ENCODE peak calls at places on chromosomes 6 and 20, in four cellular contexts. Q is WERI-Rb-1, A is HepG2, W is uterus. R is an unnamed sample.

GRCh38 chr20:22496817-22497216 is 87.6 kb downstream of the FOXA2 start:
- DNase-seq in Q (no peak), A (no peak), W (no peak), R (no peak)

GRCh38 chr6:6379573-6379972 is 59.1 kb upstream of the F13A1 start:
- DNase-seq in Q (no peak), A (no peak), W (no peak), R (no peak)

GRCh38 chr20:44026932-44027685 is 112.5 kb downstream of the TOX2 start:
- DNase-seq in Q (no peak), A (no peak), W (no peak), R (no peak)

GRCh38 chr6:8914700-8915099 is 479.4 kb upstream of the SLC35B3 start:
- DNase-seq in Q (no peak), A (no peak), W (no peak), R (no peak)

GRCh38 chr20:24983896-24984295 is 8.7 kb downstream of the APMAP start:
- DNase-seq in Q (no peak), A (no peak), W (no peak), R (no peak)

GRCh38 chr6:148972481-148972880 is 225.7 kb downstream of the UST start:
- DNase-seq in Q (peak), A (peak), W (no peak), R (peak)

GRCh38 chr6:44096615-44097014 is 30.6 kb downstream of the MRPL14 start:
- DNase-seq in Q (peak), A (peak), W (peak), R (peak)

GRCh38 chr6:5995705-5996686 is 10.7 kb downstream of the NRN1 start:
- DNase-seq in Q (peak), A (peak), W (peak), R (peak)

GRCh38 chr6:83313880-83314279 is 117.0 kb downstream of the ME1 start:
- DNase-seq in Q (no peak), A (no peak), W (no peak), R (no peak)

GRCh38 chr6:44771647-44772415 is 384.3 kb downstream of the CDC5L start:
- DNase-seq in Q (no peak), A (no peak), W (no peak), R (no peak)

GRCh38 chr6:165308926-165309731 is at the start of gene C6orf118:
- DNase-seq in Q (peak), A (no peak), W (peak), R (peak)

GRCh38 chr20:1491281-1491840 is at the start of gene SIRPB2:
- DNase-seq in Q (no peak), A (no peak), W (no peak), R (no peak)

GRCh38 chr6:27478141-27478705 is 5.3 kb upstream of the ZNF184 start:
- DNase-seq in Q (no peak), A (no peak), W (no peak), R (peak)

GRCh38 chr20:3358676-3359340 is 48.7 kb downstream of the DNAAF9 start:
- DNase-seq in Q (no peak), A (peak), W (no peak), R (no peak)

GRCh38 chr20:53550590-53551187 is 43.0 kb downstream of the ZNF217 start:
- DNase-seq in Q (no peak), A (peak), W (no peak), R (no peak)

GRCh38 chr6:65402564-65402963 is 304.5 kb downstream of the EYS start:
- DNase-seq in Q (no peak), A (no peak), W (no peak), R (no peak)

GRCh38 chr20:4472906-4473305 is 248.8 kb upstream of the PRND start:
- DNase-seq in Q (no peak), A (no peak), W (no peak), R (no peak)

GRCh38 chr6:152206072-152206818 is 398.8 kb downstream of the ESR1 start:
- DNase-seq in Q (peak), A (peak), W (peak), R (peak)

GRCh38 chr6:25834950-25835349 is 3.1 kb upstream of the SLC17A1 start:
- DNase-seq in Q (no peak), A (no peak), W (no peak), R (no peak)

GRCh38 chr6:5260111-5260620 is 584 bp downstream of the LYRM4 start:
- DNase-seq in Q (peak), A (peak), W (no peak), R (peak)

GRCh38 chr6:31725502-31726350 is 2.6 kb downstream of the MPIG6B start:
- DNase-seq in Q (no peak), A (no peak), W (no peak), R (no peak)

GRCh38 chr20:5510446-5510845 is 193.7 kb upstream of the PROKR2 start:
- DNase-seq in Q (no peak), A (no peak), W (no peak), R (peak)

GRCh38 chr20:38428800-38429199 is 6.3 kb downstream of the SNHG17 start:
- DNase-seq in Q (no peak), A (no peak), W (no peak), R (no peak)

GRCh38 chr20:41174782-41175181 is 37.4 kb downstream of the PLCG1 start:
- DNase-seq in Q (peak), A (no peak), W (peak), R (peak)

GRCh38 chr20:3889489-3890409 is 562 bp downstream of the PANK2 start:
- DNase-seq in Q (peak), A (peak), W (peak), R (peak)

GRCh38 chr6:87628881-87629280 is 38.9 kb downstream of the ORC3 start:
- DNase-seq in Q (no peak), A (no peak), W (no peak), R (no peak)

GRCh38 chr6:87618531-87618930 is 28.6 kb downstream of the ORC3 start:
- DNase-seq in Q (no peak), A (no peak), W (no peak), R (no peak)

GRCh38 chr6:87628424-87628823 is 38.5 kb downstream of the ORC3 start:
- DNase-seq in Q (no peak), A (no peak), W (no peak), R (no peak)

GRCh38 chr6:87617405-87617804 is 27.5 kb downstream of the ORC3 start:
- DNase-seq in Q (no peak), A (no peak), W (no peak), R (no peak)

DNA sequence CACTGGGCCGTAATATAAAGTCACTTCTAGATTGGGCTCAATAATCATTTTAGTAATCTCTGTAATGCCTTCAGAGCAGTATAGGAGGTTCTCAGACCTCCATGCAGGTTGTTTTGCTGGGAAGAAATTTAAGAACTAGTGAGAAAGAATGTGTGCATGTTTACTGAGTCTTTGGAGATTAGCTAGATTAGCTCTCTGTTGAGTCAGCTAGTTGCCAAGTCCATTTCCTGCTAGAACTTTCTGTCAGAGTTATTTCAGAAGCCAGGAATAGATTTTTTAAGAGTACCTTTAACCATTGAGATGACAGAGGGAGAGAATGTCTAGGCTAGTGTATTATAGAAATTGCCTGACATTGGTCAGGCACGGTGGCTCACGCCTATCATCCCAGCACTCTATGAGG is 33.3 kb downstream of the ORC3 start:
- DNase-seq in Q (no peak), A (peak), W (no peak), R (no peak)
- H3K4me3 ChIP-seq in Q (no peak), A (no peak), W (no peak), R (no peak)

GRCh38 chr20:32457476-32457986 is 99.4 kb downstream of the ASXL1 start:
- DNase-seq in Q (peak), A (no peak), W (peak), R (peak)
- H3K4me3 ChIP-seq in Q (peak), A (no peak), W (peak), R (peak)

GRCh38 chr6:21033575-21034026 is 499.3 kb downstream of the CDKAL1 start:
- DNase-seq in Q (no peak), A (no peak), W (peak), R (no peak)
- H3K4me3 ChIP-seq in Q (no peak), A (no peak), W (no peak), R (no peak)

DNA sequence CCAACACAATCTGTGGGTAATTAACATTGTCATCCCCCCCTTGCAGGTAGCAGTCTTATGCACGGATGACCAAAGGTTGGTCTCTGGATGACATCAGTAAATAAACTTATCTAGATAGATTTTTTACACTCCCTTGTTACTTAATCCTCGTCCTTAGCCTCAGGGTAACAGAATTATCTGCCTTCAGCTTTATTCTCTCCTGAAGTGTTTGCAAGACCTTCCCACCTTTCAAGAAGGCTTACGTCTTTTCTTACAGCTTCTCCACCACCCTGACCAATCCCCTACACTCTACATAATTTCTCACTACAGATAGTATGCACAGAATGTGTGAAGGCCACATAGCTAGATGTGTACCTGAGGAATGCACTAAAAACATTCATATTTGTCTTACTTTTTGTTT is 434.8 kb upstream of the HTR1E start:
- DNase-seq in Q (no peak), A (no peak), W (no peak), R (no peak)
- H3K4me3 ChIP-seq in Q (no peak), A (no peak), W (no peak), R (no peak)

R was measured in H7.